ENCODE peak calls at places on chromosome 10, in five cellular contexts. M is NCI-H2107; G is stimulated activated CD4-positive, alpha-beta T cell treated with anti-CD3 and anti-CD28 coated beads, Interleukin-1b, Interleukin-23, amount 100 ng/mL, for 4 hours; I is NAMALWA; O is NT2/D1. U is an unnamed sample.

GRCh38 chr10:58385784-58386112 is 538 bp downstream of the TFAM start:
- DNase-seq in M (no peak), G (no peak), I (peak), O (no peak), U (no peak)

GRCh38 chr10:119734396-119735332 is 8.8 kb downstream of the INPP5F start:
- DNase-seq in M (no peak), G (no peak), I (no peak), O (no peak), U (no peak)

GRCh38 chr10:129711261-129711660 is 244.2 kb downstream of the MGMT start:
- DNase-seq in M (no peak), G (no peak), I (no peak), O (no peak), U (no peak)

GRCh38 chr10:2964632-2965296 is 102.6 kb upstream of the PFKP start:
- DNase-seq in M (no peak), G (no peak), I (peak), O (peak), U (peak)

GRCh38 chr10:32386623-32387022 is 39.7 kb upstream of the EPC1 start:
- DNase-seq in M (no peak), G (no peak), I (no peak), O (no peak), U (peak)

GRCh38 chr10:79266092-79266491 is 81.2 kb upstream of the PPIF start:
- DNase-seq in M (no peak), G (no peak), I (no peak), O (no peak), U (no peak)

GRCh38 chr10:22723783-22724182 is 9.4 kb upstream of the PIP4K2A start:
- DNase-seq in M (no peak), G (no peak), I (no peak), O (no peak), U (no peak)

GRCh38 chr10:103885617-103886016 is 30.2 kb upstream of the SH3PXD2A start:
- DNase-seq in M (no peak), G (no peak), I (no peak), O (no peak), U (no peak)

GRCh38 chr10:21927601-21928000 is 75.9 kb downstream of the DNAJC1 start:
- DNase-seq in M (no peak), G (no peak), I (no peak), O (no peak), U (no peak)

GRCh38 chr10:75375828-75376227 is 25.7 kb downstream of the ZNF503 start:
- DNase-seq in M (no peak), G (no peak), I (peak), O (no peak), U (peak)